ENCODE peak calls at places on chromosomes 16 and 17, in five cellular contexts. A, E, O, V and C are unnamed samples.

GRCh38 chr17:79192503-79193500 is 118.2 kb downstream of the ENGASE start:
- DNase-seq in A (peak; percentile 29), E (no peak), O (peak; percentile 80), V (no peak), C (no peak)

GRCh38 chr17:17269926-17270773 is 10.9 kb downstream of the COPS3 start:
- DNase-seq in A (no peak), E (no peak), O (no peak), V (no peak), C (no peak)

GRCh38 chr17:2056221-2057129 is 1.6 kb downstream of the HIC1 start:
- DNase-seq in A (no peak), E (peak; percentile 79), O (no peak), V (no peak), C (no peak)

GRCh38 chr17:68580236-68580903 is 20.8 kb downstream of the FAM20A start:
- DNase-seq in A (no peak), E (no peak), O (no peak), V (peak; percentile 88), C (no peak)

GRCh38 chr17:2580156-2580555 is 13.3 kb upstream of the PAFAH1B1 start:
- DNase-seq in A (no peak), E (no peak), O (no peak), V (no peak), C (no peak)

GRCh38 chr17:62740066-62740465 is 68.0 kb downstream of the MARCHF10 start:
- DNase-seq in A (no peak), E (no peak), O (no peak), V (peak; percentile 65), C (peak; percentile 23)

GRCh38 chr16:75044800-75045361 is 46.1 kb downstream of the ZNRF1 start:
- DNase-seq in A (peak; percentile 46), E (no peak), O (no peak), V (peak; percentile 46), C (no peak)

GRCh38 chr17:81483085-81483861 is 29.3 kb downstream of the ACTG1 start:
- DNase-seq in A (peak; percentile 64), E (peak; percentile 72), O (no peak), V (no peak), C (no peak)

GRCh38 chr17:8838551-8839095 is 28.9 kb downstream of the PIK3R6 start:
- DNase-seq in A (no peak), E (no peak), O (no peak), V (no peak), C (no peak)

GRCh38 chr17:14926526-14927122 is 338.5 kb downstream of the PMP22 start:
- DNase-seq in A (no peak), E (no peak), O (peak; percentile 76), V (peak; percentile 46), C (no peak)

GRCh38 chr17:7064248-7064647 is 15.8 kb downstream of the CLEC10A start:
- DNase-seq in A (no peak), E (no peak), O (no peak), V (no peak), C (no peak)

GRCh38 chr17:61862105-61862574 is 1.2 kb downstream of the BRIP1 start:
- DNase-seq in A (no peak), E (no peak), O (no peak), V (no peak), C (no peak)

GRCh38 chr16:1175566-1176279 is 22.8 kb downstream of the CACNA1H start:
- DNase-seq in A (no peak), E (no peak), O (no peak), V (no peak), C (no peak)

GRCh38 chr16:11361751-11362742 is 16.8 kb downstream of the RMI2 start:
- DNase-seq in A (no peak), E (peak; percentile 75), O (no peak), V (no peak), C (no peak)

GRCh38 chr17:5562661-5563360 is 21.5 kb downstream of the NLRP1 start:
- DNase-seq in A (no peak), E (no peak), O (no peak), V (no peak), C (no peak)

GRCh38 chr17:57456622-57457021 is 200.3 kb downstream of the MSI2 start:
- DNase-seq in A (no peak), E (no peak), O (no peak), V (no peak), C (no peak)

GRCh38 chr17:57484081-57484666 is 227.9 kb downstream of the MSI2 start:
- DNase-seq in A (no peak), E (no peak), O (no peak), V (no peak), C (peak; percentile 28)

GRCh38 chr16:64362193-64362592 is 759.7 kb downstream of the CDH11 start:
- DNase-seq in A (no peak), E (no peak), O (no peak), V (no peak), C (no peak)

GRCh38 chr17:71921726-71922320 is 199.0 kb upstream of the SOX9 start:
- DNase-seq in A (no peak), E (no peak), O (no peak), V (no peak), C (no peak)

GRCh38 chr16:66001432-66001831 is 365.1 kb upstream of the CDH5 start:
- DNase-seq in A (no peak), E (no peak), O (no peak), V (no peak), C (no peak)